ENCODE peak calls at places on chromosomes 7 and 10, in six cellular contexts. One of them, this sample, is unnamed.

GRCh38 chr7:42167206-42167913 is 69.6 kb downstream of the GLI3 start:
- DNase-seq in psoas muscle: no peak
- DNase-seq in anterior cingulate cortex: no peak
- DNase-seq in activated B cell treated with CpG ODN at 0.5 μM for 24 hours: no peak
- DNase-seq in dermis microvascular lymphatic vessel endothelial cell: no peak
- DNase-seq in fibroblast of lung: no peak
- DNase-seq in this sample: no peak

GRCh38 chr10:47264797-47265281 is 35.2 kb upstream of the GDF10 start:
- DNase-seq in psoas muscle: no peak
- DNase-seq in anterior cingulate cortex: no peak
- DNase-seq in activated B cell treated with CpG ODN at 0.5 μM for 24 hours: no peak
- DNase-seq in dermis microvascular lymphatic vessel endothelial cell: peak; percentile 46
- DNase-seq in fibroblast of lung: no peak
- DNase-seq in this sample: no peak

GRCh38 chr7:136016649-136017395 is 39.7 kb upstream of the MTPN start:
- DNase-seq in psoas muscle: no peak
- DNase-seq in anterior cingulate cortex: no peak
- DNase-seq in activated B cell treated with CpG ODN at 0.5 μM for 24 hours: no peak
- DNase-seq in dermis microvascular lymphatic vessel endothelial cell: no peak
- DNase-seq in fibroblast of lung: no peak
- DNase-seq in this sample: no peak

GRCh38 chr7:5704534-5704922 is 76.9 kb downstream of the RNF216 start:
- DNase-seq in psoas muscle: peak; percentile 74
- DNase-seq in anterior cingulate cortex: peak; percentile 78
- DNase-seq in activated B cell treated with CpG ODN at 0.5 μM for 24 hours: peak; percentile 49
- DNase-seq in dermis microvascular lymphatic vessel endothelial cell: peak; percentile 83
- DNase-seq in fibroblast of lung: peak; percentile 88
- DNase-seq in this sample: no peak

GRCh38 chr7:151809156-151809863 is 67.6 kb downstream of the PRKAG2 start:
- DNase-seq in psoas muscle: no peak
- DNase-seq in anterior cingulate cortex: no peak
- DNase-seq in activated B cell treated with CpG ODN at 0.5 μM for 24 hours: no peak
- DNase-seq in dermis microvascular lymphatic vessel endothelial cell: no peak
- DNase-seq in fibroblast of lung: no peak
- DNase-seq in this sample: no peak

GRCh38 chr10:13536674-13537366 is 8.0 kb upstream of the BEND7 start:
- DNase-seq in psoas muscle: peak; percentile 21
- DNase-seq in anterior cingulate cortex: no peak
- DNase-seq in activated B cell treated with CpG ODN at 0.5 μM for 24 hours: no peak
- DNase-seq in dermis microvascular lymphatic vessel endothelial cell: peak; percentile 72
- DNase-seq in fibroblast of lung: peak; percentile 34
- DNase-seq in this sample: peak; percentile 53

GRCh38 chr7:42186181-42186580 is 50.8 kb downstream of the GLI3 start:
- DNase-seq in psoas muscle: no peak
- DNase-seq in anterior cingulate cortex: no peak
- DNase-seq in activated B cell treated with CpG ODN at 0.5 μM for 24 hours: no peak
- DNase-seq in dermis microvascular lymphatic vessel endothelial cell: no peak
- DNase-seq in fibroblast of lung: no peak
- DNase-seq in this sample: no peak

GRCh38 chr7:2941201-2941859 is 97.2 kb upstream of the GNA12 start:
- DNase-seq in psoas muscle: no peak
- DNase-seq in anterior cingulate cortex: no peak
- DNase-seq in activated B cell treated with CpG ODN at 0.5 μM for 24 hours: no peak
- DNase-seq in dermis microvascular lymphatic vessel endothelial cell: no peak
- DNase-seq in fibroblast of lung: no peak
- DNase-seq in this sample: no peak

GRCh38 chr7:41696323-41696916 is 6.5 kb downstream of the INHBA start:
- DNase-seq in psoas muscle: peak; percentile 73
- DNase-seq in anterior cingulate cortex: peak; percentile 50
- DNase-seq in activated B cell treated with CpG ODN at 0.5 μM for 24 hours: no peak
- DNase-seq in dermis microvascular lymphatic vessel endothelial cell: peak; percentile 93
- DNase-seq in fibroblast of lung: peak; percentile 91
- DNase-seq in this sample: no peak

GRCh38 chr10:78755877-78756455 is 312.8 kb upstream of the ZMIZ1 start:
- DNase-seq in psoas muscle: no peak
- DNase-seq in anterior cingulate cortex: no peak
- DNase-seq in activated B cell treated with CpG ODN at 0.5 μM for 24 hours: no peak
- DNase-seq in dermis microvascular lymphatic vessel endothelial cell: peak; percentile 13
- DNase-seq in fibroblast of lung: no peak
- DNase-seq in this sample: no peak

GRCh38 chr10:59012839-59013238 is 163.6 kb upstream of the PHYHIPL start:
- DNase-seq in psoas muscle: no peak
- DNase-seq in anterior cingulate cortex: no peak
- DNase-seq in activated B cell treated with CpG ODN at 0.5 μM for 24 hours: no peak
- DNase-seq in dermis microvascular lymphatic vessel endothelial cell: no peak
- DNase-seq in fibroblast of lung: no peak
- DNase-seq in this sample: no peak

GRCh38 chr10:52032681-52033629 is 281.1 kb upstream of the DKK1 start:
- DNase-seq in psoas muscle: no peak
- DNase-seq in anterior cingulate cortex: no peak
- DNase-seq in activated B cell treated with CpG ODN at 0.5 μM for 24 hours: no peak
- DNase-seq in dermis microvascular lymphatic vessel endothelial cell: no peak
- DNase-seq in fibroblast of lung: no peak
- DNase-seq in this sample: no peak

GRCh38 chr7:121960678-121961461 is 87.9 kb downstream of the PTPRZ1 start:
- DNase-seq in psoas muscle: no peak
- DNase-seq in anterior cingulate cortex: no peak
- DNase-seq in activated B cell treated with CpG ODN at 0.5 μM for 24 hours: no peak
- DNase-seq in dermis microvascular lymphatic vessel endothelial cell: peak; percentile 37
- DNase-seq in fibroblast of lung: peak; percentile 37
- DNase-seq in this sample: no peak

GRCh38 chr10:48531486-48531885 is 73.4 kb downstream of the ARHGAP22 start:
- DNase-seq in psoas muscle: no peak
- DNase-seq in anterior cingulate cortex: no peak
- DNase-seq in activated B cell treated with CpG ODN at 0.5 μM for 24 hours: no peak
- DNase-seq in dermis microvascular lymphatic vessel endothelial cell: no peak
- DNase-seq in fibroblast of lung: peak; percentile 57
- DNase-seq in this sample: no peak

GRCh38 chr7:105876964-105877601 is 684 bp upstream of the ATXN7L1 start:
- DNase-seq in psoas muscle: peak; percentile 39
- DNase-seq in anterior cingulate cortex: peak; percentile 11
- DNase-seq in activated B cell treated with CpG ODN at 0.5 μM for 24 hours: no peak
- DNase-seq in dermis microvascular lymphatic vessel endothelial cell: peak; percentile 45
- DNase-seq in fibroblast of lung: peak; percentile 53
- DNase-seq in this sample: peak; percentile 23

GRCh38 chr7:99752354-99752753 is 17.4 kb upstream of the CYP3A7 start:
- DNase-seq in psoas muscle: no peak
- DNase-seq in anterior cingulate cortex: no peak
- DNase-seq in activated B cell treated with CpG ODN at 0.5 μM for 24 hours: no peak
- DNase-seq in dermis microvascular lymphatic vessel endothelial cell: no peak
- DNase-seq in fibroblast of lung: peak; percentile 46
- DNase-seq in this sample: peak; percentile 28

GRCh38 chr10:70410608-70411007 is 6.7 kb downstream of the EIF4EBP2 start:
- DNase-seq in psoas muscle: no peak
- DNase-seq in anterior cingulate cortex: no peak
- DNase-seq in activated B cell treated with CpG ODN at 0.5 μM for 24 hours: no peak
- DNase-seq in dermis microvascular lymphatic vessel endothelial cell: no peak
- DNase-seq in fibroblast of lung: no peak
- DNase-seq in this sample: no peak

GRCh38 chr10:21826725-21827124 is 176.8 kb downstream of the DNAJC1 start:
- DNase-seq in psoas muscle: no peak
- DNase-seq in anterior cingulate cortex: no peak
- DNase-seq in activated B cell treated with CpG ODN at 0.5 μM for 24 hours: no peak
- DNase-seq in dermis microvascular lymphatic vessel endothelial cell: no peak
- DNase-seq in fibroblast of lung: no peak
- DNase-seq in this sample: no peak

GRCh38 chr10:51685768-51686167 is 13.6 kb downstream of the CSTF2T start:
- DNase-seq in psoas muscle: no peak
- DNase-seq in anterior cingulate cortex: no peak
- DNase-seq in activated B cell treated with CpG ODN at 0.5 μM for 24 hours: no peak
- DNase-seq in dermis microvascular lymphatic vessel endothelial cell: no peak
- DNase-seq in fibroblast of lung: peak; percentile 39
- DNase-seq in this sample: no peak

GRCh38 chr10:3805227-3805790 is 20.3 kb upstream of the KLF6 start:
- DNase-seq in psoas muscle: no peak
- DNase-seq in anterior cingulate cortex: no peak
- DNase-seq in activated B cell treated with CpG ODN at 0.5 μM for 24 hours: no peak
- DNase-seq in dermis microvascular lymphatic vessel endothelial cell: peak; percentile 99
- DNase-seq in fibroblast of lung: peak; percentile 75
- DNase-seq in this sample: no peak

GRCh38 chr10:112907893-112908292 is 42.2 kb upstream of the TCF7L2 start:
- DNase-seq in psoas muscle: no peak
- DNase-seq in anterior cingulate cortex: no peak
- DNase-seq in activated B cell treated with CpG ODN at 0.5 μM for 24 hours: no peak
- DNase-seq in dermis microvascular lymphatic vessel endothelial cell: no peak
- DNase-seq in fibroblast of lung: no peak
- DNase-seq in this sample: no peak

GRCh38 chr10:60148266-60148840 is 241.3 kb downstream of the ANK3 start:
- DNase-seq in psoas muscle: no peak
- DNase-seq in anterior cingulate cortex: no peak
- DNase-seq in activated B cell treated with CpG ODN at 0.5 μM for 24 hours: no peak
- DNase-seq in dermis microvascular lymphatic vessel endothelial cell: peak; percentile 89
- DNase-seq in fibroblast of lung: peak; percentile 89
- DNase-seq in this sample: no peak

GRCh38 chr7:122470859-122471258 is 166.3 kb upstream of the FEZF1 start:
- DNase-seq in psoas muscle: no peak
- DNase-seq in anterior cingulate cortex: no peak
- DNase-seq in activated B cell treated with CpG ODN at 0.5 μM for 24 hours: no peak
- DNase-seq in dermis microvascular lymphatic vessel endothelial cell: no peak
- DNase-seq in fibroblast of lung: no peak
- DNase-seq in this sample: no peak

GRCh38 chr7:46710927-46711326 is 789.9 kb upstream of the IGFBP3 start:
- DNase-seq in psoas muscle: no peak
- DNase-seq in anterior cingulate cortex: no peak
- DNase-seq in activated B cell treated with CpG ODN at 0.5 μM for 24 hours: no peak
- DNase-seq in dermis microvascular lymphatic vessel endothelial cell: no peak
- DNase-seq in fibroblast of lung: peak; percentile 16
- DNase-seq in this sample: no peak

GRCh38 chr10:118692911-118693310 is 61.9 kb downstream of the CACUL1 start:
- DNase-seq in psoas muscle: no peak
- DNase-seq in anterior cingulate cortex: no peak
- DNase-seq in activated B cell treated with CpG ODN at 0.5 μM for 24 hours: no peak
- DNase-seq in dermis microvascular lymphatic vessel endothelial cell: no peak
- DNase-seq in fibroblast of lung: peak; percentile 92
- DNase-seq in this sample: no peak

GRCh38 chr7:2813350-2814185 is 30.5 kb downstream of the GNA12 start:
- DNase-seq in psoas muscle: no peak
- DNase-seq in anterior cingulate cortex: no peak
- DNase-seq in activated B cell treated with CpG ODN at 0.5 μM for 24 hours: no peak
- DNase-seq in dermis microvascular lymphatic vessel endothelial cell: no peak
- DNase-seq in fibroblast of lung: no peak
- DNase-seq in this sample: no peak

GRCh38 chr10:110042181-110042580 is 34.4 kb downstream of the ADD3 start:
- DNase-seq in psoas muscle: no peak
- DNase-seq in anterior cingulate cortex: no peak
- DNase-seq in activated B cell treated with CpG ODN at 0.5 μM for 24 hours: no peak
- DNase-seq in dermis microvascular lymphatic vessel endothelial cell: peak; percentile 58
- DNase-seq in fibroblast of lung: peak; percentile 18
- DNase-seq in this sample: no peak

GRCh38 chr10:63217120-63217605 is 84.0 kb downstream of the NRBF2 start:
- DNase-seq in psoas muscle: no peak
- DNase-seq in anterior cingulate cortex: no peak
- DNase-seq in activated B cell treated with CpG ODN at 0.5 μM for 24 hours: no peak
- DNase-seq in dermis microvascular lymphatic vessel endothelial cell: peak; percentile 67
- DNase-seq in fibroblast of lung: peak; percentile 80
- DNase-seq in this sample: no peak

GRCh38 chr10:3499120-3499519 is 285.9 kb downstream of the KLF6 start:
- DNase-seq in psoas muscle: no peak
- DNase-seq in anterior cingulate cortex: no peak
- DNase-seq in activated B cell treated with CpG ODN at 0.5 μM for 24 hours: no peak
- DNase-seq in dermis microvascular lymphatic vessel endothelial cell: no peak
- DNase-seq in fibroblast of lung: peak; percentile 56
- DNase-seq in this sample: no peak

GRCh38 chr10:59027975-59028640 is 148.3 kb upstream of the PHYHIPL start:
- DNase-seq in psoas muscle: no peak
- DNase-seq in anterior cingulate cortex: no peak
- DNase-seq in activated B cell treated with CpG ODN at 0.5 μM for 24 hours: no peak
- DNase-seq in dermis microvascular lymphatic vessel endothelial cell: no peak
- DNase-seq in fibroblast of lung: peak; percentile 58
- DNase-seq in this sample: no peak

GRCh38 chr10:93059975-93060886 is at the start of gene CYP26C1:
- DNase-seq in psoas muscle: no peak
- DNase-seq in anterior cingulate cortex: no peak
- DNase-seq in activated B cell treated with CpG ODN at 0.5 μM for 24 hours: no peak
- DNase-seq in dermis microvascular lymphatic vessel endothelial cell: no peak
- DNase-seq in fibroblast of lung: no peak
- DNase-seq in this sample: peak; percentile 79

GRCh38 chr10:87623191-87623590 is 36.5 kb upstream of the PAPSS2 start:
- DNase-seq in psoas muscle: no peak
- DNase-seq in anterior cingulate cortex: no peak
- DNase-seq in activated B cell treated with CpG ODN at 0.5 μM for 24 hours: no peak
- DNase-seq in dermis microvascular lymphatic vessel endothelial cell: no peak
- DNase-seq in fibroblast of lung: no peak
- DNase-seq in this sample: no peak

GRCh38 chr7:123580406-123581161 is 21.0 kb upstream of the ASB15 start:
- DNase-seq in psoas muscle: no peak
- DNase-seq in anterior cingulate cortex: peak; percentile 0
- DNase-seq in activated B cell treated with CpG ODN at 0.5 μM for 24 hours: no peak
- DNase-seq in dermis microvascular lymphatic vessel endothelial cell: peak; percentile 63
- DNase-seq in fibroblast of lung: peak; percentile 62
- DNase-seq in this sample: no peak

This sample was measured in upper lobe of left lung.